ENCODE peak calls at places on chromosome 7, in four cellular contexts. One of them, this sample, is unnamed.
A peak's percentile ranks its signal among the peaks of the same experiment; 100 is the strongest.

GRCh38 chr7:105748701-105749100 is 127.7 kb downstream of the ATXN7L1 start:
- DNase-seq in mucosa of gallbladder: no peak
- DNase-seq in neural crest cell: no peak
- DNase-seq in HFFc6: no peak
- DNase-seq in this sample: no peak

GRCh38 chr7:157139142-157140117 is 704 bp downstream of the UBE3C start:
- DNase-seq in HFFc6: peak; percentile 10
- DNase-seq in mucosa of gallbladder: peak; percentile 19
- DNase-seq in neural crest cell: no peak
- DNase-seq in this sample: peak; percentile 69

GRCh38 chr7:43791-44540 is 148.4 kb upstream of the FAM20C start:
- DNase-seq in mucosa of gallbladder: no peak
- DNase-seq in neural crest cell: peak; percentile 0
- DNase-seq in HFFc6: no peak
- DNase-seq in this sample: peak; percentile 41

GRCh38 chr7:139613971-139614411 is 90.5 kb downstream of the CLEC2L start:
- DNase-seq in mucosa of gallbladder: no peak
- DNase-seq in HFFc6: no peak
- DNase-seq in neural crest cell: no peak
- DNase-seq in this sample: no peak

GRCh38 chr7:157111311-157111710 is 27.4 kb upstream of the UBE3C start:
- DNase-seq in HFFc6: no peak
- DNase-seq in mucosa of gallbladder: no peak
- DNase-seq in neural crest cell: no peak
- DNase-seq in this sample: no peak

GRCh38 chr7:47492720-47493119 is 89.2 kb downstream of the TNS3 start:
- DNase-seq in mucosa of gallbladder: no peak
- DNase-seq in HFFc6: no peak
- DNase-seq in neural crest cell: no peak
- DNase-seq in this sample: no peak

GRCh38 chr7:91826377-91826776 is 54.1 kb downstream of the MTERF1 start:
- DNase-seq in HFFc6: peak; percentile 37
- DNase-seq in neural crest cell: no peak
- DNase-seq in mucosa of gallbladder: no peak
- DNase-seq in this sample: no peak

GRCh38 chr7:130896051-130896881 is 162.3 kb upstream of the KLF14 start:
- DNase-seq in HFFc6: peak; percentile 0
- DNase-seq in neural crest cell: no peak
- DNase-seq in mucosa of gallbladder: no peak
- DNase-seq in this sample: no peak

GRCh38 chr7:90320801-90321494 is at the start of gene FAM237B:
- DNase-seq in HFFc6: no peak
- DNase-seq in mucosa of gallbladder: no peak
- DNase-seq in neural crest cell: peak; percentile 11
- DNase-seq in this sample: no peak

GRCh38 chr7:2809903-2810628 is 34.0 kb downstream of the GNA12 start:
- DNase-seq in HFFc6: no peak
- DNase-seq in neural crest cell: no peak
- DNase-seq in mucosa of gallbladder: no peak
- DNase-seq in this sample: no peak

GRCh38 chr7:22350466-22351328 is 6.3 kb downstream of the RAPGEF5 start:
- DNase-seq in mucosa of gallbladder: peak; percentile 59
- DNase-seq in neural crest cell: no peak
- DNase-seq in HFFc6: peak; percentile 62
- DNase-seq in this sample: no peak

GRCh38 chr7:41834805-41835694 is 132.2 kb upstream of the INHBA start:
- DNase-seq in HFFc6: no peak
- DNase-seq in neural crest cell: no peak
- DNase-seq in mucosa of gallbladder: peak; percentile 17
- DNase-seq in this sample: no peak

GRCh38 chr7:133434246-133434865 is 181.5 kb downstream of the EXOC4 start:
- DNase-seq in HFFc6: peak; percentile 5
- DNase-seq in neural crest cell: no peak
- DNase-seq in mucosa of gallbladder: no peak
- DNase-seq in this sample: no peak

GRCh38 chr7:23234569-23235296 is 11.8 kb upstream of the GPNMB start:
- DNase-seq in neural crest cell: no peak
- DNase-seq in mucosa of gallbladder: no peak
- DNase-seq in HFFc6: no peak
- DNase-seq in this sample: no peak

GRCh38 chr7:27221201-27221797 is 21.3 kb upstream of the EVX1 start:
- DNase-seq in mucosa of gallbladder: no peak
- DNase-seq in neural crest cell: no peak
- DNase-seq in HFFc6: no peak
- DNase-seq in this sample: peak; percentile 0

GRCh38 chr7:47941136-47941844 is 7.0 kb downstream of the PKD1L1 start:
- DNase-seq in HFFc6: peak; percentile 79
- DNase-seq in mucosa of gallbladder: no peak
- DNase-seq in neural crest cell: no peak
- DNase-seq in this sample: no peak

GRCh38 chr7:87083865-87084519 is 24.5 kb upstream of the ELAPOR2 start:
- DNase-seq in HFFc6: no peak
- DNase-seq in mucosa of gallbladder: no peak
- DNase-seq in neural crest cell: no peak
- DNase-seq in this sample: no peak

GRCh38 chr7:75961194-75961593 is 33.2 kb downstream of the TMEM120A start:
- DNase-seq in neural crest cell: no peak
- DNase-seq in mucosa of gallbladder: no peak
- DNase-seq in HFFc6: no peak
- DNase-seq in this sample: no peak